ENCODE peak calls at places on chromosomes 16 and 17, in four cellular contexts. S is fibroblast of pulmonary artery, K is left lung, E is cardiac muscle cell. N is an unnamed sample.

GRCh38 chr17:4499431-4500187 is 928 bp downstream of the SPNS2 start:
- DNase-seq in S (no peak), K (no peak), E (no peak), N (no peak)

GRCh38 chr17:19296786-19297778 is 59.9 kb downstream of the EPN2 start:
- DNase-seq in S (no peak), K (no peak), E (peak), N (no peak)

GRCh38 chr17:10226930-10227695 is 28.7 kb upstream of the GAS7 start:
- DNase-seq in S (peak), K (peak), E (peak), N (peak)

GRCh38 chr17:21351366-21352065 is 24.6 kb upstream of the KCNJ12 start:
- DNase-seq in S (no peak), K (no peak), E (no peak), N (no peak)

GRCh38 chr17:16251043-16251442 is 34.0 kb downstream of the PIGL start:
- DNase-seq in S (no peak), K (no peak), E (no peak), N (no peak)

GRCh38 chr17:3008336-3009279 is 54.8 kb downstream of the OR1D5 start:
- DNase-seq in S (no peak), K (no peak), E (no peak), N (no peak)

GRCh38 chr16:23692190-23692837 is 13.6 kb downstream of the PLK1 start:
- DNase-seq in S (no peak), K (no peak), E (no peak), N (no peak)

GRCh38 chr17:71910002-71910401 is 210.8 kb upstream of the SOX9 start:
- DNase-seq in S (no peak), K (no peak), E (no peak), N (no peak)

GRCh38 chr17:7523033-7523432 is 25.8 kb upstream of the TNFSF12 start:
- DNase-seq in S (peak), K (no peak), E (no peak), N (peak)

GRCh38 chr16:7209598-7209997 is 123.0 kb upstream of the RBFOX1 start:
- DNase-seq in S (no peak), K (no peak), E (no peak), N (no peak)

GRCh38 chr16:30115238-30115637 is 1.9 kb upstream of the GDPD3 start:
- DNase-seq in S (no peak), K (peak), E (no peak), N (no peak)

GRCh38 chr16:79874391-79874790 is 273.9 kb upstream of the MAF start:
- DNase-seq in S (no peak), K (no peak), E (no peak), N (no peak)

GRCh38 chr16:22098538-22099255 is 6.4 kb downstream of the VWA3A start:
- DNase-seq in S (peak), K (no peak), E (peak), N (peak)

GRCh38 chr17:17200831-17201230 is 5.3 kb downstream of the PLD6 start:
- DNase-seq in S (no peak), K (no peak), E (no peak), N (no peak)

GRCh38 chr17:47957591-47958490 is at the start of gene PRR15L:
- DNase-seq in S (no peak), K (peak), E (no peak), N (no peak)

GRCh38 chr16:30664616-30665109 is 6.4 kb downstream of the FBRS start:
- DNase-seq in S (no peak), K (no peak), E (no peak), N (no peak)

GRCh38 chr17:55845385-55845784 is 94.5 kb downstream of the PCTP start:
- DNase-seq in S (peak), K (peak), E (peak), N (peak)

GRCh38 chr16:26667271-26667703 is 399.4 kb upstream of the C16orf82 start:
- DNase-seq in S (no peak), K (no peak), E (no peak), N (no peak)

GRCh38 chr16:57536306-57537193 is at the start of gene CCDC102A:
- DNase-seq in S (no peak), K (no peak), E (peak), N (no peak)

GRCh38 chr17:49191917-49192741 is 18.2 kb downstream of the GNGT2 start:
- DNase-seq in S (peak), K (peak), E (peak), N (peak)

GRCh38 chr17:12830692-12831363 is 41.5 kb downstream of the ARHGAP44 start:
- DNase-seq in S (no peak), K (no peak), E (no peak), N (no peak)

GRCh38 chr17:52227926-52228325 is 69.4 kb upstream of the CA10 start:
- DNase-seq in S (no peak), K (no peak), E (no peak), N (no peak)

GRCh38 chr16:17590711-17591654 is 120.2 kb upstream of the XYLT1 start:
- DNase-seq in S (no peak), K (no peak), E (no peak), N (peak)

GRCh38 chr17:32486701-32487459 is at the start of gene CDK5R1:
- DNase-seq in S (peak), K (no peak), E (peak), N (peak)

GRCh38 chr16:4537376-4538066 is 1.1 kb downstream of the CDIP1 start:
- DNase-seq in S (no peak), K (no peak), E (peak), N (no peak)

GRCh38 chr16:21081329-21081728 is 69.3 kb downstream of the DNAH3 start:
- DNase-seq in S (no peak), K (no peak), E (no peak), N (no peak)

GRCh38 chr16:75660726-75661302 is 13.2 kb downstream of the TERF2IP start:
- DNase-seq in S (peak), K (no peak), E (no peak), N (peak)

GRCh38 chr16:68732068-68732680 is 4.9 kb upstream of the CDH1 start:
- DNase-seq in S (no peak), K (peak), E (peak), N (peak)

GRCh38 chr16:75624921-75625334 is 1.8 kb upstream of the ADAT1 start:
- DNase-seq in S (peak), K (no peak), E (no peak), N (peak)

GRCh38 chr17:41345992-41346391 is 4.6 kb downstream of the KRT33A start:
- DNase-seq in S (no peak), K (no peak), E (no peak), N (no peak)

GRCh38 chr17:21357281-21357680 is 18.9 kb upstream of the KCNJ12 start:
- DNase-seq in S (no peak), K (no peak), E (no peak), N (no peak)

GRCh38 chr16:6722786-6723185 is 609.9 kb upstream of the RBFOX1 start:
- DNase-seq in S (no peak), K (no peak), E (no peak), N (no peak)

GRCh38 chr16:28521436-28521835 is 14.8 kb upstream of the IL27 start:
- DNase-seq in S (no peak), K (no peak), E (no peak), N (no peak)

DNA sequence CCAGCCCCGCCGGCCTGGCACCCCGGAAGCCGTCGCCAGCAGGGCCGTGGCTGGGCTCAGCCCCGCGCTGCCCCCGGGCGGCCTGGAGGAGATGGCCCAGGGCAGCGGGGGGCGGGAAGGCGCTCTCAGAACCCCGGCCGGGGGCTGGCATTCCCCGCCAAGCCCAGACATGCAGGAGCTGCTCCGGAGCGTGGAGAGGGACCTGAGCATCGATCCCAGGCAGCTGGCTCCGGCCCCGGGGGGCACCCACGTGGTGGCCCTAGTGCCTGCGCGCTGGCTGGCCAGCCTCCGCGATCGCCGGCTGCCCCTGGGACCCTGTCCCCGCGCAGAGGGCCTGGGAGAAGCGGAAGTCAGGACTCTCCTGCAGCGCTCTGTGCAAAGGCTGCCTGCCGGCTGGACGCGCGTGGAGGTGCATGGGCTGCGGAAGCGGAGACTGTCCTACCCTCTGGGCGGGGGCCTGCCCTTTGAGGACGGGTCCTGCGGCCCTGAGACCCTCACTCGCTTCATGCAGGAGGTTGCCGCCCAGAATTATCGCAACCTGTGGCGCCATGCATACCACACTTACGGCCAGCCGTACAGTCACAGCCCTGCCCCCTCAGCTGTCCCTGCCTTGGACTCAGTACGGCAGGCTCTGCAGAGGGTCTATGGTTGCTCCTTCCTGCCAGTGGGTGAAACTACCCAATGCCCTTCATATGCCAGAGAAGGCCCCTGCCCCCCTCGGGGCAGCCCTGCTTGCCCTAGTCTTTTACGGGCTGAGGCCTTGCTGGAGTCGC is 551 bp downstream of the WDR81 start:
- DNase-seq in S (no peak), K (no peak), E (no peak), N (no peak)
- TF ChIP-seq CTCF in S (no peak), K (no peak), E (no peak), N (no peak)

GRCh38 chr17:74202879-74203432 is 522 bp upstream of the RPL38 start:
- DNase-seq in S (no peak), K (no peak), E (no peak), N (no peak)
- H3K4me3 ChIP-seq in S (peak), K (no peak), E (no peak), N (peak)

GRCh38 chr16:19751478-19751877 is 33.4 kb downstream of the IQCK start:
- DNase-seq in S (no peak), K (no peak), E (no peak), N (no peak)
- TF ChIP-seq CTCF in S (no peak), K (no peak), E (no peak), N (no peak)

GRCh38 chr16:11130978-11131665 is 124.9 kb downstream of the SOCS1 start:
- DNase-seq in S (no peak), K (no peak), E (no peak), N (no peak)
- H3K4me3 ChIP-seq in S (no peak), K (no peak), E (no peak), N (no peak)

N was measured in fibroblast of the aortic adventitia.